ENCODE peak calls at places on chromosomes 7 and 10, in seven cellular contexts. O is stimulated activated naive B cell treated with anti-CD40 and anti-IgM and Interleukin-4, amounts not matched to agents 10 μg/mL and 1 μg/mL and 100 μg/mL, for 72 hours; U is SK-N-SH treated with all-trans-retinoic acid at 6 μM for 48 hours; V is IMR-90; W is lower lobe of right lung; D is HCT116; P is gastroesophageal sphincter. C is an unnamed sample.

GRCh38 chr10:80462986-80463741 is 9.1 kb downstream of the TSPAN14 start:
- ATAC-seq in P (no peak), U (peak), W (no peak), V (peak), D (no peak), O (peak), C (no peak)

GRCh38 chr7:106206826-106207541 is 77.8 kb downstream of the NAMPT start:
- ATAC-seq in P (no peak), O (no peak), V (no peak), U (no peak), D (no peak), W (no peak), C (no peak)

GRCh38 chr7:47576909-47577255 is 5.0 kb downstream of the TNS3 start:
- ATAC-seq in W (peak), V (no peak), O (no peak), U (no peak), D (no peak), P (no peak), C (no peak)

GRCh38 chr10:28314211-28314610 is 11.3 kb upstream of the MPP7 start:
- ATAC-seq in V (no peak), O (no peak), D (no peak), W (no peak), P (no peak), U (no peak), C (no peak)

GRCh38 chr7:90251304-90251635 is 6.3 kb downstream of the CFAP69 start:
- ATAC-seq in D (no peak), O (no peak), V (no peak), W (no peak), U (no peak), P (no peak), C (no peak)

GRCh38 chr10:3874988-3875841 is 90.2 kb upstream of the KLF6 start:
- ATAC-seq in O (peak), U (no peak), P (peak), D (no peak), W (peak), V (no peak), C (peak)

GRCh38 chr10:114166053-114166452 is 8.0 kb downstream of the CCDC186 start:
- ATAC-seq in V (no peak), D (no peak), O (no peak), P (no peak), U (no peak), W (peak), C (peak)

GRCh38 chr10:118383699-118384098 is 41.6 kb upstream of the FAM204A start:
- ATAC-seq in W (peak), D (no peak), U (no peak), V (no peak), P (no peak), O (no peak), C (no peak)

GRCh38 chr10:12144538-12144937 is 15.1 kb downstream of the SEC61A2 start:
- ATAC-seq in W (no peak), O (no peak), V (no peak), U (no peak), D (no peak), P (no peak), C (no peak)

GRCh38 chr10:94002156-94002555 is 8.4 kb downstream of the PLCE1 start:
- ATAC-seq in P (no peak), U (no peak), V (no peak), W (no peak), O (no peak), D (no peak), C (peak)

GRCh38 chr7:153522261-153522660 is 529.9 kb upstream of the DPP6 start:
- ATAC-seq in V (no peak), D (no peak), U (no peak), W (no peak), P (peak), O (no peak), C (no peak)

GRCh38 chr10:87750001-87750651 is 67.9 kb downstream of the ATAD1 start:
- ATAC-seq in U (peak), P (peak), O (no peak), W (no peak), D (peak), V (peak), C (peak)

GRCh38 chr7:14219125-14219524 is 229.7 kb upstream of the ETV1 start:
- ATAC-seq in W (no peak), O (no peak), U (no peak), D (no peak), V (no peak), P (no peak), C (no peak)

GRCh38 chr10:86109421-86109820 is 257.2 kb downstream of the GRID1 start:
- ATAC-seq in D (no peak), V (no peak), O (no peak), P (no peak), U (no peak), W (no peak), C (no peak)

GRCh38 chr7:25206765-25207164 is 21.5 kb downstream of the NPVF start:
- ATAC-seq in V (no peak), U (no peak), P (no peak), W (no peak), O (no peak), D (no peak), C (no peak)

GRCh38 chr7:155520114-155520513 is 26.2 kb downstream of the CNPY1 start:
- ATAC-seq in U (no peak), D (no peak), W (no peak), V (no peak), O (no peak), P (no peak), C (no peak)

GRCh38 chr10:23322082-23322481 is 22.5 kb downstream of the C10orf67 start:
- ATAC-seq in U (no peak), V (no peak), D (no peak), P (no peak), O (no peak), W (no peak), C (no peak)

GRCh38 chr7:5452470-5452899 is 28.9 kb upstream of the TNRC18 start:
- ATAC-seq in U (peak), P (no peak), W (peak), O (no peak), D (no peak), V (no peak), C (peak)

GRCh38 chr10:87973635-87974034 is 110.2 kb downstream of the PTEN start:
- ATAC-seq in W (no peak), O (no peak), D (no peak), V (peak), U (peak), P (no peak), C (no peak)

GRCh38 chr10:62018141-62018911 is 116.8 kb downstream of the ARID5B start:
- ATAC-seq in D (no peak), V (no peak), U (no peak), O (peak), P (no peak), W (no peak), C (no peak)

GRCh38 chr10:44186821-44187220 is 198.1 kb downstream of the CXCL12 start:
- ATAC-seq in O (no peak), V (no peak), P (no peak), U (no peak), D (no peak), W (no peak), C (no peak)

GRCh38 chr7:68192941-68193340 is 1196.3 kb downstream of the TYW1 start:
- ATAC-seq in P (no peak), U (no peak), W (no peak), V (no peak), O (no peak), D (no peak), C (no peak)

C was measured in esophagus mucosa.